ENCODE peak calls at places on chromosomes 1 and 21, in six cellular contexts. F is A549, U is K562, R is IMR-90, I is GM12878, Z is HepG2. S is an unnamed sample.

GRCh38 chr1:33152685-33153432 is 29.0 kb downstream of the TRIM62 start:
- DNase-seq in Z (peak), U (no peak), R (no peak), F (no peak), I (no peak), S (peak)

GRCh38 chr1:71630073-71630472 is 549.2 kb upstream of the ZRANB2 start:
- DNase-seq in R (peak), I (no peak), Z (no peak), F (no peak), U (no peak), S (no peak)

GRCh38 chr21:38404134-38404533 is 94.1 kb downstream of the ERG start:
- DNase-seq in F (no peak), Z (no peak), I (no peak), U (no peak), R (no peak), S (no peak)

GRCh38 chr1:215453440-215453839 is 113.7 kb upstream of the KCTD3 start:
- DNase-seq in I (no peak), U (no peak), F (no peak), R (no peak), Z (no peak), S (no peak)

GRCh38 chr1:207581496-207582168 is 63.3 kb upstream of the CR1L start:
- DNase-seq in Z (no peak), F (no peak), U (no peak), R (no peak), I (no peak), S (no peak)

GRCh38 chr1:40646385-40646784 is 19.1 kb downstream of the RIMS3 start:
- DNase-seq in F (no peak), Z (peak), I (no peak), R (peak), U (no peak), S (no peak)

GRCh38 chr1:21324368-21325137 is 34.3 kb upstream of the ECE1 start:
- DNase-seq in U (peak), Z (no peak), R (peak), I (peak), F (peak), S (peak)

GRCh38 chr1:224629965-224630364 is 13.8 kb downstream of the CNIH3 start:
- DNase-seq in Z (no peak), U (no peak), R (no peak), F (no peak), I (no peak), S (no peak)

GRCh38 chr1:65002508-65003315 is 36.4 kb upstream of the JAK1 start:
- DNase-seq in U (no peak), I (no peak), Z (no peak), R (peak), F (peak), S (no peak)

GRCh38 chr21:36508948-36509347 is 29.0 kb upstream of the CLDN14 start:
- DNase-seq in Z (no peak), F (no peak), R (no peak), I (no peak), U (no peak), S (no peak)

GRCh38 chr1:5379176-5379759 is 613.0 kb downstream of the NPHP4 start:
- DNase-seq in Z (no peak), F (no peak), U (no peak), I (no peak), R (no peak), S (peak)

GRCh38 chr1:145782166-145783099 is 41.5 kb downstream of the RNF115 start:
- DNase-seq in R (peak), F (peak), Z (peak), I (no peak), U (no peak), S (no peak)

GRCh38 chr1:240968864-240969263 is 356.9 kb upstream of the GREM2 start:
- DNase-seq in F (no peak), I (no peak), U (no peak), R (no peak), Z (no peak), S (peak)

GRCh38 chr1:15765495-15766194 is 7.0 kb downstream of the FBLIM1 start:
- DNase-seq in Z (no peak), F (no peak), U (peak), I (no peak), R (peak), S (no peak)

GRCh38 chr1:202007703-202008489 is 2.5 kb upstream of the ELF3 start:
- DNase-seq in U (peak), R (no peak), F (no peak), Z (no peak), I (no peak), S (no peak)

GRCh38 chr1:8721681-8722324 is 95.6 kb downstream of the RERE start:
- DNase-seq in I (no peak), R (no peak), U (no peak), F (no peak), Z (no peak), S (no peak)

GRCh38 chr1:116498789-116499628 is 71.8 kb downstream of the CD58 start:
- DNase-seq in F (peak), R (peak), Z (peak), U (peak), I (no peak), S (peak)

GRCh38 chr1:238562376-238562775 is 671.7 kb upstream of the ZP4 start:
- DNase-seq in U (no peak), R (peak), F (no peak), I (no peak), Z (no peak), S (no peak)

GRCh38 chr1:94970783-94971182 is 43.9 kb upstream of the CNN3 start:
- DNase-seq in U (no peak), Z (no peak), R (no peak), I (no peak), F (no peak), S (peak)

GRCh38 chr1:75136921-75137641 is 2.9 kb downstream of the LHX8 start:
- DNase-seq in Z (no peak), I (no peak), U (no peak), R (no peak), F (no peak), S (no peak)

GRCh38 chr1:38508272-38508671 is 351.3 kb downstream of the RRAGC start:
- DNase-seq in Z (no peak), F (no peak), U (no peak), R (no peak), I (no peak), S (no peak)

GRCh38 chr1:204692320-204692851 is 6.8 kb upstream of the LRRN2 start:
- DNase-seq in F (no peak), R (no peak), U (no peak), Z (no peak), I (no peak), S (peak)

GRCh38 chr1:3702990-3703728 is 49.1 kb upstream of the CCDC27 start:
- DNase-seq in R (peak), I (no peak), F (no peak), Z (no peak), U (no peak), S (peak)

GRCh38 chr1:228751360-228752098 is 16.2 kb downstream of the RHOU start:
- DNase-seq in I (no peak), F (no peak), R (no peak), Z (no peak), U (no peak), S (no peak)

GRCh38 chr1:243286409-243287127 is 30.7 kb downstream of the SDCCAG8 start:
- DNase-seq in R (peak), I (no peak), F (no peak), Z (no peak), U (no peak), S (no peak)

GRCh38 chr1:207847116-207847515 is 63.8 kb downstream of the CD34 start:
- DNase-seq in I (no peak), Z (no peak), R (no peak), U (no peak), F (no peak), S (no peak)

GRCh38 chr1:41980872-41981653 is 62.3 kb upstream of the HIVEP3 start:
- DNase-seq in U (no peak), R (no peak), Z (no peak), I (no peak), F (no peak), S (no peak)

GRCh38 chr1:174000274-174000852 is 21.8 kb downstream of the RC3H1 start:
- DNase-seq in I (no peak), Z (no peak), R (peak), U (no peak), F (no peak), S (peak)

GRCh38 chr1:31523012-31523411 is 53.3 kb upstream of the TINAGL1 start:
- DNase-seq in U (no peak), F (no peak), R (no peak), Z (peak), I (no peak), S (no peak)

GRCh38 chr1:155167166-155168104 is 5.7 kb downstream of the KRTCAP2 start:
- DNase-seq in Z (peak), U (peak), F (peak), I (no peak), R (peak), S (peak)

GRCh38 chr21:29753216-29753615 is 186.6 kb downstream of the GRIK1 start:
- DNase-seq in U (no peak), Z (no peak), F (no peak), R (no peak), I (no peak), S (no peak)

GRCh38 chr21:29749223-29749622 is 190.6 kb downstream of the GRIK1 start:
- DNase-seq in Z (no peak), I (no peak), U (no peak), F (no peak), R (no peak), S (no peak)

GRCh38 chr21:29749957-29750356 is 189.8 kb downstream of the GRIK1 start:
- DNase-seq in R (no peak), U (no peak), I (no peak), Z (no peak), F (no peak), S (no peak)

GRCh38 chr21:29748391-29749167 is 191.2 kb downstream of the GRIK1 start:
- DNase-seq in U (no peak), I (no peak), Z (no peak), F (no peak), R (no peak), S (no peak)
- H3K4me2 ChIP-seq in U (peak), I (no peak), Z (no peak), F (no peak), R (no peak), S (no peak)

GRCh38 chr1:147757015-147757990 is 3.1 kb downstream of the GJA5 start:
- DNase-seq in U (no peak), R (no peak), Z (no peak), F (no peak), I (no peak), S (no peak)
- TF ChIP-seq SMC3 in U (no peak), R (no peak), Z (no peak), F (no peak), I (no peak), S (no peak)

DNA sequence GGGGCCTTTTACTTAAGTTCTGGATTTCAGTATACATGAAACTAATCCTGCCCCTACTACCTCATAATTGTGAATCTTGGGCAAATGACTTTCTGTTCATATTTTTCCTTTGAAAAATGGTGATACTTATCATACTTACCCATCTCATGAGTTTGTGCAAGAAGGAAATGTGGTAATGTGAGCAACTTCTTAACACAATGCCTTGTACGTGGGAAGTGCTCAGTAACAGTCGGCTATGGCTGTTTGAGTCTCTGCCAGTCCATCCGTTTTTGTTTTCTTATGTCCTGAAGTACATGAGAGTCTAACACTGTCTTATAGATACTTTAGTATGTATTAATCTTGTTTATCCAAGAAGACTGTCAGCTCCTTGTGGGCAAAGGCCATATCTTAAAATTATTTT is 86.5 kb downstream of the PATJ start:
- DNase-seq in U (no peak), I (no peak), F (no peak), R (no peak), Z (no peak), S (no peak)
- TF ChIP-seq RAD21 in U (no peak), I (no peak), F (no peak), R (no peak), Z (no peak), S (no peak)

DNA sequence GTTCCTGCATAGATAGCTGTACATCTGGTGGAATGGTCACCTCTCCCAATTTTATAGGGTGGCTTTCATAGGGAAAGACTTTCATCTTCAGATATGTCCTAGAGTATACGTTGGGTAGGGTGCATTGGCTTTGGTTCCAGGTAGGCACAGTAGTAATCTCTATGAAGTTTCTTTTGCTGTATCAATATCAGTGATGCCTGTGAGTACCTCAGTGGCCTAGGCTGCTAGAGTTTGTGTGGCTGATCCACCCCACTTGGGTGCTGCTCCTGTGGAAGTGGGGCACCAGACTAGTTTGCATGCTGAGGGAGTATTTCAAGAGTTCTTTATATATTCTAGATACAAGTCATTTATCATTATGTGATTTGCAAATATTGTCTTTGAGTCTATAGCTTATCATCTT is 370.5 kb upstream of the VAMP3 start:
- DNase-seq in F (no peak), R (no peak), I (no peak), U (no peak), Z (no peak), S (no peak)
- H3K4me2 ChIP-seq in F (no peak), R (no peak), I (no peak), U (no peak), Z (no peak), S (no peak)

DNA sequence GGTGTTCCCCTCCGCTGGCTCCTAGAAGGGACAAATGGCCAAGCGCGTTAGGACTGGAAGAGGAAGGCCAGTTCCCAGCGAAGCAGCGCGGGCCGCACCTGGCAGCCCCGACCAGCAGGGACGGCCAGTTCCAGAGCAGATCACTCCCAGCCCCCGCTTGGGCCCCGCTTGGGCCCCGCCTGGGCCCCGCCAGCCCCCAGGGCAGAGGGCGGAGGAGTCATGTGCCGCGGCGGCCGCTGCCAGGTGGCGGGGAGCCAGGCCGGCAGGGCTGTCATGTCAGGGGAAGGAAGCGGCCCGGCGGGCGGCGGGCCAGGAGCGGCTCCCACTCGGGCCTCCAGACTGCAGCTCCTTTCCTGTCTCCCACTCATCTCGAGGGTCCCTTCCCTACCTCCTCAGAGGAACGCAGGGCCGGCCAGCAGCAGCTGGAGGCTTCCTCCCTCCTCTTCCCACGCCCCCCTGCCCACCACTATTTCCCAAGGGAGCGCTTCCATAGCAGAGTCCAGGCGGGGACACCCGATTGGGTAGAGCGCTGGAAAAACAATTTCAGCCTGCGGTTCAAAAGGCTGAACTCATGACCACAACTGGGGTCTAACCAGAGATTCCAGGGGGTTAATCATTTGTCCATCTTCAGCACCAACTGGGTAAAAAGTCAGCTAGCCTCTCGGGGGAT is 16.5 kb downstream of the ZNF697 start:
- DNase-seq in U (peak), F (no peak), I (no peak), Z (peak), R (peak), S (peak)
- TF ChIP-seq SMC3 in U (no peak), F (no peak), I (no peak), Z (no peak), R (no peak), S (peak)

GRCh38 chr1:68594851-68595250 is 98.0 kb upstream of the DEPDC1 start:
- DNase-seq in F (no peak), Z (no peak), I (no peak), U (no peak), R (no peak), S (no peak)

DNA sequence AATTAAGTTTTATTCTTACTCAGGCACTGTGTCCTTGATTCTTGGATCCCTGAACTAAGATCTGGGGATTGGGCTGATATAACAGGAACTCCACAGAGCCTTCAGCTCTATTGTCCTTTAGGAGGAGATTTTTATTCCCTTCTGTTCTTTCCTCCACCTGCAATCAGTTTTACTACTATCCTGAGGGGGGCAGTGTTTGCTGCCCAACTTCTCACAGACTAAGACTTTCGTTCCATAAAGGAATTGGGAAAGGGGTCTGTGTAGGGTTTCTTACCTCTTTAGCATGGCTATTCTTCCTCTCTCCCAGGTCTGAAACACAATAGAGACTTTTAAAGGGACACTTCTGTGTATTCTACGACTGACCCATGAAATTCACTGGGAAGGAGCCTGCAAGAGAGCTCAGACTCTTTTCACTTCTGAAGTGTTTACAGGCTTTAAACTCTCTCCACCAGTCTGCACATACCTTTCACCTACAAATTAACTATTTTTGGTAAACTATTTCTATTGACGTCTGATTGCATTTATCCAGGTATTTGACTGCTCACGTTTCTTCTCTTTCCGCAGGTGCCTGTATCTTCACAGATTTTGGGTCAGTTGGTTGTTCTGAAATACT is 103.3 kb upstream of the DEPDC1 start:
- DNase-seq in U (peak), F (no peak), R (peak), Z (peak), I (no peak), S (peak)
- TF ChIP-seq RAD21 in U (no peak), F (no peak), R (peak), Z (no peak), I (peak), S (peak)

GRCh38 chr21:26572026-26572425 is 1.1 kb downstream of the CYYR1 start:
- DNase-seq in Z (no peak), U (no peak), F (no peak), R (no peak), I (no peak), S (no peak)

GRCh38 chr21:26570203-26570602 is 2.9 kb downstream of the CYYR1 start:
- DNase-seq in F (no peak), I (no peak), U (no peak), Z (no peak), R (no peak), S (no peak)

GRCh38 chr21:26572668-26573381 is at the start of gene CYYR1:
- DNase-seq in Z (no peak), I (no peak), U (no peak), F (no peak), R (no peak), S (peak)
- H3K4me2 ChIP-seq in Z (no peak), I (no peak), U (no peak), F (no peak), R (peak), S (no peak)